ENCODE peak calls at places on chromosomes 11 and 22, in seven cellular contexts. T is activated naive CD8-positive, alpha-beta T cell treated with anti-CD3 and anti-CD28 coated beads, Interleukin-2, amount 10 ng/mL, durations not matched to agents 7 days and 5 days; G is gastroesophageal sphincter; V is GM12878; M is natural killer cell; X is CD8-positive, alpha-beta T cell; S is body of pancreas. O is an unnamed sample.
A peak's percentile ranks its signal among the peaks of the same experiment; 100 is the strongest.

GRCh38 chr22:24051568-24051967 is 40.5 kb downstream of the CABIN1 start:
- ATAC-seq in X (no peak), S (no peak), M (no peak), T (no peak), V (no peak), G (peak; percentile 91), O (no peak)

GRCh38 chr11:2116680-2117079 is 22.5 kb downstream of the IGF2 start:
- ATAC-seq in M (no peak), T (no peak), X (no peak), V (no peak), G (no peak), S (no peak), O (no peak)

GRCh38 chr22:46376908-46377565 is 41.5 kb downstream of the TRMU start:
- ATAC-seq in G (no peak), M (no peak), S (peak; percentile 25), T (no peak), V (no peak), X (no peak), O (no peak)

GRCh38 chr11:123217897-123218296 is 22.8 kb upstream of the CLMP start:
- ATAC-seq in X (no peak), S (peak; percentile 52), V (no peak), G (no peak), T (no peak), M (peak; percentile 44), O (no peak)

GRCh38 chr11:65672180-65672860 is 9.6 kb upstream of the RELA start:
- ATAC-seq in S (no peak), V (peak; percentile 65), M (no peak), T (no peak), X (no peak), G (no peak), O (no peak)

GRCh38 chr11:76524461-76524860 is 79.6 kb downstream of the EMSY start:
- ATAC-seq in T (no peak), M (no peak), V (no peak), G (no peak), S (no peak), X (no peak), O (no peak)

GRCh38 chr11:58059011-58059358 is 28.2 kb downstream of the OR6Q1 start:
- ATAC-seq in G (peak; percentile 56), S (peak; percentile 75), T (no peak), M (no peak), X (no peak), V (no peak), O (peak; percentile 91)

GRCh38 chr22:11627798-11628650 is 3900.0 kb upstream of the OR11H1 start:
- ATAC-seq in S (no peak), V (no peak), T (no peak), M (no peak), X (no peak), G (peak; percentile 39), O (no peak)

GRCh38 chr22:39634530-39635399 is 64.2 kb downstream of the CACNA1I start:
- ATAC-seq in T (no peak), X (no peak), S (no peak), V (no peak), G (no peak), M (no peak), O (peak; percentile 91)

GRCh38 chr11:100970273-100971164 is 159.1 kb downstream of the PGR start:
- ATAC-seq in G (no peak), S (no peak), T (no peak), X (no peak), V (no peak), M (no peak), O (no peak)

GRCh38 chr11:11571893-11572292 is 49.9 kb downstream of the GALNT18 start:
- ATAC-seq in X (no peak), V (no peak), S (no peak), G (no peak), T (no peak), M (no peak), O (no peak)

GRCh38 chr11:60280412-60280811 is at the start of gene MS4A4A:
- ATAC-seq in V (peak; percentile 61), G (peak; percentile 53), M (no peak), X (no peak), S (no peak), T (no peak), O (no peak)

GRCh38 chr11:10906521-10906920 is 48.7 kb upstream of the ZBED5 start:
- ATAC-seq in X (no peak), G (no peak), T (no peak), M (no peak), S (no peak), V (no peak), O (peak; percentile 59)

GRCh38 chr11:33553486-33553885 is 147.1 kb downstream of the C11orf91 start:
- ATAC-seq in S (no peak), M (no peak), T (no peak), X (no peak), V (no peak), G (no peak), O (no peak)

GRCh38 chr11:111870522-111870886 is 877 bp downstream of the ALG9 start:
- ATAC-seq in V (peak; percentile 31), G (no peak), S (no peak), M (no peak), T (peak; percentile 6), X (no peak), O (no peak)

GRCh38 chr11:5815534-5815933 is 6.8 kb downstream of the OR52N2 start:
- ATAC-seq in V (peak; percentile 73), T (no peak), M (no peak), S (no peak), G (no peak), X (no peak), O (no peak)

GRCh38 chr11:112178428-112178827 is 3.1 kb downstream of the BCO2 start:
- ATAC-seq in S (no peak), M (no peak), G (no peak), T (no peak), X (no peak), V (peak; percentile 37), O (no peak)

GRCh38 chr11:110297082-110297725 is 790 bp upstream of the RDX start:
- ATAC-seq in G (no peak), T (no peak), X (no peak), M (no peak), V (no peak), S (no peak), O (no peak)

GRCh38 chr11:86162257-86162656 is 82.3 kb upstream of the EED start:
- ATAC-seq in M (no peak), G (peak; percentile 76), T (no peak), S (peak; percentile 62), X (no peak), V (peak; percentile 29), O (peak; percentile 86)

GRCh38 chr11:73671701-73672100 is 25.3 kb downstream of the PLEKHB1 start:
- ATAC-seq in G (peak; percentile 28), S (no peak), T (no peak), M (no peak), V (no peak), X (no peak), O (no peak)

GRCh38 chr11:124638500-124638899 is 15.8 kb downstream of the TBRG1 start:
- ATAC-seq in M (no peak), T (no peak), S (no peak), X (no peak), G (no peak), V (no peak), O (no peak)

GRCh38 chr11:105298630-105299029 is 159.1 kb upstream of the CARD18 start:
- ATAC-seq in T (no peak), X (no peak), G (no peak), S (no peak), V (no peak), M (no peak), O (no peak)

GRCh38 chr22:45273452-45274075 is 11.2 kb upstream of the UPK3A start:
- ATAC-seq in T (no peak), V (no peak), M (no peak), G (no peak), S (no peak), X (no peak), O (no peak)

GRCh38 chr11:110526323-110526722 is 96.6 kb downstream of the FDX1 start:
- ATAC-seq in S (no peak), G (no peak), T (peak; percentile 69), X (peak; percentile 43), M (no peak), V (peak; percentile 76), O (no peak)

GRCh38 chr11:104076455-104076854 is 40.0 kb downstream of the DDI1 start:
- ATAC-seq in G (no peak), X (no peak), S (no peak), T (no peak), M (no peak), V (no peak), O (no peak)

GRCh38 chr22:39980635-39981034 is 14.1 kb upstream of the FAM83F start:
- ATAC-seq in V (peak; percentile 17), X (no peak), S (no peak), T (peak; percentile 12), M (no peak), G (no peak), O (no peak)

GRCh38 chr11:57357827-57358226 is 19.7 kb downstream of the P2RX3 start:
- ATAC-seq in T (no peak), M (no peak), G (no peak), V (no peak), X (no peak), S (no peak), O (no peak)

O was measured in SK-N-SH treated with all-trans-retinoic acid at 6 μM for 48 hours.